ENCODE peak calls at places on chromosomes 6 and 20, in six cellular contexts. N is HepG2, F is body of pancreas, E is adrenal gland, U is heart left ventricle, B is esophagus squamous epithelium. M is an unnamed sample.

GRCh38 chr20:56761393-56761792 is 132.3 kb downstream of the TFAP2C start:
- DNase-seq in U (no peak), F (no peak), N (no peak), B (no peak), E (no peak), M (no peak)

GRCh38 chr6:119497988-119498727 is 148.6 kb upstream of the MAN1A1 start:
- DNase-seq in E (no peak), U (no peak), N (peak), F (no peak), B (no peak), M (no peak)

GRCh38 chr6:16064687-16065086 is 64.2 kb upstream of the MYLIP start:
- DNase-seq in E (no peak), B (no peak), N (no peak), F (no peak), U (no peak), M (no peak)

GRCh38 chr6:144158133-144158532 is 7.8 kb downstream of the STX11 start:
- DNase-seq in N (no peak), E (peak), U (peak), F (peak), B (no peak), M (no peak)

GRCh38 chr6:101000334-101000733 is 119.2 kb upstream of the ASCC3 start:
- DNase-seq in N (no peak), F (no peak), E (no peak), U (no peak), B (no peak), M (no peak)

GRCh38 chr6:130744601-130745382 is 82.4 kb upstream of the SMLR1 start:
- DNase-seq in B (no peak), F (no peak), U (no peak), E (no peak), N (no peak), M (no peak)

GRCh38 chr6:144778056-144778455 is 492.9 kb downstream of the UTRN start:
- DNase-seq in E (no peak), U (no peak), F (no peak), B (no peak), N (no peak), M (no peak)

GRCh38 chr20:63122626-63123025 is 93.3 kb downstream of the YTHDF1 start:
- DNase-seq in E (no peak), N (no peak), U (peak), F (no peak), B (no peak), M (no peak)

GRCh38 chr6:138346302-138347195 is 31.2 kb upstream of the SMIM28 start:
- DNase-seq in E (no peak), F (no peak), B (no peak), N (no peak), U (no peak), M (no peak)

GRCh38 chr6:131122007-131122406 is 13.3 kb upstream of the AKAP7 start:
- DNase-seq in N (no peak), E (no peak), U (no peak), F (no peak), B (no peak), M (no peak)

GRCh38 chr20:38685853-38686473 is 38.3 kb upstream of the SLC32A1 start:
- DNase-seq in U (peak), N (peak), E (peak), F (peak), B (no peak), M (no peak)

GRCh38 chr6:16104624-16105023 is 24.3 kb upstream of the MYLIP start:
- DNase-seq in F (no peak), E (no peak), U (no peak), B (no peak), N (no peak), M (no peak)

GRCh38 chr6:109304284-109305015 is 77.8 kb downstream of the CD164 start:
- DNase-seq in E (no peak), F (no peak), N (no peak), U (no peak), B (no peak), M (no peak)

GRCh38 chr6:44942201-44942600 is 385.9 kb upstream of the RUNX2 start:
- DNase-seq in U (no peak), B (no peak), E (no peak), F (no peak), N (no peak), M (no peak)

GRCh38 chr6:14202947-14203346 is 85.4 kb downstream of the CD83 start:
- DNase-seq in N (no peak), B (no peak), E (no peak), U (no peak), F (no peak), M (no peak)

GRCh38 chr6:21752054-21752811 is 158.7 kb downstream of the SOX4 start:
- DNase-seq in B (no peak), F (no peak), N (no peak), U (no peak), E (no peak), M (no peak)

GRCh38 chr20:44422083-44422482 is 53.6 kb upstream of the TTPAL start:
- DNase-seq in B (no peak), F (no peak), N (no peak), E (peak), U (no peak), M (no peak)

GRCh38 chr6:152496731-152497130 is 140.4 kb downstream of the SYNE1 start:
- DNase-seq in B (no peak), N (no peak), U (no peak), E (no peak), F (no peak), M (no peak)

GRCh38 chr6:14276667-14277404 is 159.3 kb downstream of the CD83 start:
- DNase-seq in B (no peak), F (no peak), U (no peak), E (no peak), N (no peak), M (no peak)

GRCh38 chr6:49499623-49500022 is at the start of gene GLYATL3:
- DNase-seq in U (no peak), F (no peak), B (no peak), N (no peak), E (no peak), M (no peak)

GRCh38 chr6:35302604-35303218 is 5.1 kb downstream of the DEF6 start:
- DNase-seq in N (no peak), U (peak), F (no peak), B (peak), E (peak), M (peak)

GRCh38 chr20:48019496-48019895 is 234.2 kb upstream of the SULF2 start:
- DNase-seq in B (no peak), N (no peak), E (no peak), F (no peak), U (no peak), M (no peak)

GRCh38 chr20:10642859-10643559 is 30.8 kb downstream of the JAG1 start:
- DNase-seq in F (no peak), B (no peak), E (no peak), U (no peak), N (no peak), M (no peak)

GRCh38 chr6:110399219-110400071 is 15.9 kb downstream of the DDO start:
- DNase-seq in B (no peak), N (no peak), E (no peak), F (no peak), U (no peak), M (no peak)

GRCh38 chr6:110341671-110342304 is 16.4 kb downstream of the METTL24 start:
- DNase-seq in N (peak), U (no peak), B (no peak), E (no peak), F (no peak), M (no peak)

GRCh38 chr20:38286586-38287502 is 17.1 kb upstream of the BPI start:
- DNase-seq in F (no peak), N (peak), E (no peak), B (no peak), U (peak), M (no peak)

GRCh38 chr20:10832146-10832545 is 158.3 kb upstream of the JAG1 start:
- DNase-seq in F (no peak), U (no peak), N (no peak), E (no peak), B (no peak), M (no peak)

DNA sequence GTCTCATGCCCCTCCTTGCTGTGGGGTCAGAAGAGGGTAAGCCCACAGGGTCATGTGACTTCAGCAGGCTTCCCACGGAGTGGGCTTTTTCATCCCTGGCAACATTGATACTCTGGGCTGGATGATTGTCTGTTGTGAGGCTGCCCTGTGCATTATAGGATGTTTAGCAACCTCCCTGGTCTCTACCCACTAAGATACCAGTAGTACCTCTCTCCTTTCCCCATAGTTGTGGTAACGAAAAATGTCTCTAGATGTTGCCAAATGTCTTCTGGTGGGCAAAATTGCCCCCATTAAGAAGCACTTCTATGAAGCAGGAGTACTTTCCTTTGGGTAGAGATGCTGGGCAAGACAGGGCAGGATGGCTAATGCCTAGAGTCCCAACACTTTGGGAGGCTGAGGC is 232.5 kb upstream of the ZNF217 start:
- DNase-seq in F (no peak), B (no peak), E (no peak), U (no peak), N (no peak), M (no peak)
- H3K27ac ChIP-seq in F (no peak), B (no peak), E (no peak), U (no peak), N (no peak), M (no peak)

GRCh38 chr20:50587291-50587961 is 77.2 kb downstream of the PTPN1 start:
- DNase-seq in U (no peak), F (no peak), E (no peak), N (no peak), B (no peak), M (no peak)
- TF ChIP-seq POLR2A in U (no peak), F (no peak), E (no peak), N (no peak), B (no peak), M (no peak)

GRCh38 chr20:1868856-1869255 is 26.4 kb upstream of the SIRPA start:
- DNase-seq in U (no peak), E (peak), N (no peak), B (no peak), F (no peak), M (no peak)

GRCh38 chr20:1863296-1863695 is 31.9 kb upstream of the SIRPA start:
- DNase-seq in F (no peak), E (no peak), B (no peak), N (no peak), U (no peak), M (no peak)

GRCh38 chr20:1867495-1868260 is 27.5 kb upstream of the SIRPA start:
- DNase-seq in F (no peak), N (no peak), U (no peak), B (no peak), E (no peak), M (no peak)

GRCh38 chr20:1870792-1871550 is 24.2 kb upstream of the SIRPA start:
- DNase-seq in E (no peak), N (no peak), F (no peak), U (no peak), B (no peak), M (no peak)

DNA sequence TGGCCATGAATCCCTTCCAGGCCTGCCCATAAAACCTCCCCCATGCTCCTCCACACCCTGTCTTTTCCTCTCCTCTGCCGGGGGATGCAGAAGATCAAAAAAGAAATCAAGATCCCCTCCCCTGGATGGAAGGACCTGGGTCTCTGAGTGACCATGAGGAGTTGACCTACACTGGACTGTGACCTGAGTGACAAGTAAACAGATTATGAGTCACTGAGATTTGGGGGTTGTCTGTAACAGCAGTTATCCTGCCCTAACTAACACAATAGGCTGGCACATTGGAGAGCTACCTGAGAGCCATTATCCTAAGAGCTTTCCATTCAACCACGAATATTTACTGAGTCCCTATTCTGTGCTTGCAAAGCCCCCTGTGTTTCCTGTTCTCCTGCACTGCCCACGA is 28.4 kb upstream of the SIRPA start:
- DNase-seq in E (no peak), F (no peak), N (peak), B (no peak), U (no peak), M (no peak)
- H3K4me3 ChIP-seq in E (no peak), F (no peak), N (no peak), B (no peak), U (no peak), M (no peak)

DNA sequence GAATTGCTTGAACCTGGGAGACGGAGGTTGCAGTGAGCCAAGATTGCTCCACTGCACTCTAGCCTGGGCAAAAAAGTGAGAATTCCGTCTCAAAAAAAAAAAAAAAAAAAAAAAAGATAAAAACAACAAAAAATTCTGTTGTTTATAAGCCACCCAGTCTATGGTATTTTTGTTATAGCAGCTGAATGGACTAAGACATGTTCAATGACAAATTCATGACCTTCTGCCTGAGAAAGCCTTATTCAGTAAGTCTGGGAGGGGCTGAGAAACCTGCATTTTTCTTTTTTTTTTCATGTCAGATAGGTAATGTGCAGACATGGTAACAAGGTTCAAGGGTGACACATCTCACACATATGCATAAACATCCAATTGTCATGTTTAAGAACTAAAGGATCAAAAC is 40.4 kb upstream of the TRAF3IP2 start:
- DNase-seq in N (no peak), U (no peak), B (no peak), E (no peak), F (no peak), M (no peak)
- H3K27ac ChIP-seq in N (no peak), U (no peak), B (no peak), E (no peak), F (no peak), M (no peak)

GRCh38 chr6:291148-291696 is 1.1 kb upstream of the DUSP22 start:
- DNase-seq in N (no peak), F (peak), B (no peak), E (no peak), U (no peak), M (no peak)

GRCh38 chr6:293185-294174 is 1.2 kb downstream of the DUSP22 start:
- DNase-seq in E (peak), F (peak), U (no peak), B (no peak), N (no peak), M (no peak)

GRCh38 chr6:290111-290932 is 2.0 kb upstream of the DUSP22 start:
- DNase-seq in U (no peak), N (no peak), F (no peak), E (no peak), B (no peak), M (no peak)

GRCh38 chr6:292506-293184 is 358 bp downstream of the DUSP22 start:
- DNase-seq in E (peak), B (no peak), U (peak), N (peak), F (peak), M (peak)

DNA sequence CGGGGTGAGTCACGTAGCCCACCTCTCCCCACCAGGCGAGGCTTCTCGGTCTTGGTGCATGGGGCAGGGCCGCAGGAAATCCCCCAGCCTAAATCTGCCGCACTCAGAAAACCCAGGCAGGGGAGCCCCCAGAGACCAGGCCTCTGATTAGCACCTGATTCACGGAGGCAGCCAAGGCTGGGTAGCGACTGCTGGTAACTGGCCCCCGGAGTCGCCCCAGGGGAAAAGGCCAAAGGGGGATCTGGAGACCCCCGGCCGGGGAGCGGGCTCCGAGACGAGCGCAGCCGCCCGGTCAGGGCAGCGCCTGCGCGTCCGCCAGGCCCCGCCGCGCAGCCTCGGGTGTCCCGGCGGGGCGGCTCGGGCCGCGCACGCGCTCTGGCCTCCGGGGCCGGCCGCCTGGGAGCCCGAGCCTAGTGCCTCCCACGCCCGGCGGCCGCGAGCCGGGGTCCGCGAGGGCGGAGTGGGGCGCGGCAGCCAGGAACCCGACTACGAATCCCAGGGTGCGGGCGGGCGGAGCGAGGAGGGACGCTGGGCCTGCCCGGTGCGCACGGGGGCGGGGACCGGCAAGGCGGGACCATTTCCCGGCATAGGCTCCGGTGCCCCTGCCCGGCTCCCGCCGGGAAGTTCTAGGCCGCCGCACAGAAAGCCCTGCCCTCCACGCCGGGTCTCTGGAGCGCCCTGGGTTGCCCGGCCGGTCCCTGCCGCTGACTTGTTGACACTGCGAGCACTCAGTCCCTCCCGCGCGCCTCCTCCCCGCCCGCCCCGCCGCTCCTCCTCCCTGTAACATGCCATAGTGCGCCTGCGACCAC is at the start of gene DUSP22:
- DNase-seq in E (peak), U (peak), N (peak), F (peak), B (no peak), M (peak)
- TF ChIP-seq POLR2A in E (peak), U (peak), N (peak), F (peak), B (peak), M (peak)

DNA sequence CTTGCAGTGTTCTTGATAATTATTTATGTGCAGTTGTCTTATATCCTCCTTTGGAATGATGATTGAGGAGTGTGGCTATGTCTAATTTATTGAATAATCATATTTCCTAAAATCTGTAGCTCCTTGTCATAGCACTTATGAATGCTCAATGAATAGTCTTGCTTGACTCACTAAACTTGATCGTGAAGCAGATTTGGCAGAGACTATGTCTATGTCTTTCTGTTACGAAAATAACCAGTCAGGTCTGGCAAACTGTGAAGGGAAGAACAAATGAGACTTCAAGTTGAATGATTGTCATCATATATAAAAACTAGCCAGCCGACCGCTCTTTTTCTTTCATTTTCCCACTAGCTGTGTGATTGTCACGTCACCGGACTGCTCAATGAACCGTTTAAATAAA is 1303.9 kb upstream of the GJE1 start:
- DNase-seq in U (no peak), N (no peak), B (no peak), F (no peak), E (no peak), M (no peak)
- H3K4me3 ChIP-seq in U (no peak), N (no peak), B (no peak), F (no peak), E (no peak), M (no peak)

GRCh38 chr6:28634406-28634757 is 108.7 kb downstream of the GPX5 start:
- DNase-seq in U (no peak), E (no peak), N (no peak), F (no peak), B (no peak), M (no peak)
- H3K27ac ChIP-seq in U (no peak), E (no peak), N (no peak), F (no peak), B (no peak), M (no peak)

GRCh38 chr20:18137412-18138265 is at the start of the genes KAT14 and PET117:
- DNase-seq in F (peak), B (peak), E (peak), U (peak), N (peak), M (peak)
- TF ChIP-seq POLR2A in F (peak), B (peak), E (peak), U (no peak), N (peak), M (peak)

M was measured in right lobe of liver.